ENCODE peak calls at places on chromosomes 6 and 20, in ten cellular contexts. T is psoas muscle, I is Peyer's patch, R is spleen, K is brain microvascular endothelial cell, G is pancreas, W is neural progenitor cell, V is heart right ventricle, J is breast epithelium, O is cardiac muscle cell. N is an unnamed sample.

GRCh38 chr6:4516206-4516605 is 260.0 kb upstream of the CDYL start:
- DNase-seq in V (no peak), T (no peak), G (no peak), I (no peak), W (no peak), O (peak), K (no peak), R (no peak), J (no peak), N (no peak)

GRCh38 chr6:82331031-82331773 is 32.4 kb upstream of the TPBG start:
- DNase-seq in K (no peak), G (no peak), J (no peak), W (peak), R (no peak), T (no peak), I (no peak), O (peak), V (no peak), N (peak)

GRCh38 chr6:71205336-71205956 is 83.2 kb upstream of the OGFRL1 start:
- DNase-seq in J (no peak), V (no peak), K (peak), T (no peak), G (no peak), O (peak), I (no peak), W (no peak), R (no peak), N (no peak)

GRCh38 chr6:149651056-149651455 is 2.5 kb upstream of the KATNA1 start:
- DNase-seq in R (no peak), J (no peak), W (no peak), G (no peak), I (no peak), T (no peak), O (no peak), K (no peak), V (no peak), N (no peak)

GRCh38 chr6:33313105-33313708 is 671 bp downstream of the TAPBP start:
- DNase-seq in O (peak), T (peak), K (peak), W (peak), V (peak), R (peak), G (peak), J (no peak), I (peak), N (no peak)

GRCh38 chr6:168666751-168667427 is 225.9 kb downstream of the SMOC2 start:
- DNase-seq in J (no peak), W (no peak), K (no peak), O (no peak), G (no peak), T (no peak), I (no peak), R (no peak), V (no peak), N (peak)

GRCh38 chr20:9021699-9022098 is 47.2 kb upstream of the PLCB4 start:
- DNase-seq in I (no peak), R (no peak), V (no peak), J (no peak), W (no peak), K (no peak), O (peak), G (no peak), T (no peak), N (no peak)

GRCh38 chr6:17116090-17116387 is 14.2 kb downstream of the STMND1 start:
- DNase-seq in W (no peak), R (no peak), G (no peak), O (no peak), K (no peak), J (no peak), I (no peak), T (no peak), V (no peak), N (no peak)

GRCh38 chr6:99458319-99458718 is 33.2 kb upstream of the PNISR start:
- DNase-seq in T (no peak), K (peak), J (no peak), W (peak), I (no peak), R (no peak), G (no peak), O (peak), V (no peak), N (no peak)

GRCh38 chr6:139114741-139115140 is 20.1 kb upstream of the HECA start:
- DNase-seq in T (no peak), G (no peak), I (no peak), W (no peak), R (no peak), K (no peak), O (no peak), V (no peak), J (no peak), N (no peak)

GRCh38 chr6:16523550-16524379 is 237.5 kb downstream of the ATXN1 start:
- DNase-seq in G (no peak), O (peak), V (no peak), R (no peak), W (no peak), K (peak), I (no peak), J (no peak), T (no peak), N (no peak)

GRCh38 chr6:41306187-41306854 is 19.8 kb upstream of the TREM1 start:
- DNase-seq in V (no peak), T (no peak), W (peak), K (peak), G (no peak), I (peak), O (peak), R (no peak), J (no peak), N (peak)

GRCh38 chr6:161947371-161947770 is 673.5 kb upstream of the AGPAT4 start:
- DNase-seq in J (no peak), K (no peak), G (no peak), W (no peak), I (no peak), V (no peak), T (no peak), O (no peak), R (no peak), N (no peak)

GRCh38 chr6:11043552-11043960 is 549 bp downstream of the ELOVL2 start:
- DNase-seq in V (no peak), J (no peak), G (no peak), T (no peak), R (peak), K (no peak), I (no peak), O (no peak), W (no peak), N (no peak)

DNA sequence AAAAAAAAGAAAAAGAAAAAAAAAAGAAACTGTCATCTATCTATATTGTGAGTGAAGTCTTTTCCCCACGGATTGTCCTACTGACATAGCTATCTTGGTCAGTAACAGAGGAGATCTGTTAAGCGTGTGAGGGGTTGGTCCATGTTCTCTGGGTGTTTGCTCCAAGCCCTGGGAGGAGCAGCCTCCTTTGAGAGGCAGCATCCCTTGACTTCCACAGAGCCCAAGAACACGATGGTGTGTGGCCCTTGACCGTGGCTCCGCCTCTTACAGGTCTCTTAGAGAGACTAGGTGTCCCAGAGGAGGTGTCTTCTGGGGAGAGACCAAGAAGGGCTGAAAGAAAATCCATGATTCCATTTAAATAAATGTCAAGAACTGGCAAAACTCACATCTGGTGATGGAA is 60.1 kb upstream of the GTSF1L start:
- DNase-seq in K (no peak), W (no peak), O (no peak), T (no peak), J (no peak), G (no peak), V (no peak), R (no peak), I (no peak), N (no peak)
- H3K27ac ChIP-seq in K (no peak), W (no peak), O (no peak), T (no peak), J (no peak), G (no peak), V (no peak), R (no peak), I (no peak), N (no peak)

GRCh38 chr6:30717129-30717844 is at the start of gene MDC1:
- DNase-seq in O (peak), I (peak), V (peak), J (peak), R (peak), K (peak), W (peak), G (peak), T (peak), N (peak)
- TF ChIP-seq CTCF in O (peak), I (peak), V (peak), J (peak), R (peak), K (peak), W (peak), G (no peak), T (peak), N (no peak)

GRCh38 chr6:69790629-69791028 is 6.2 kb downstream of the LMBRD1 start:
- DNase-seq in G (no peak), K (no peak), T (no peak), V (no peak), R (no peak), J (no peak), I (no peak), O (no peak), W (no peak), N (no peak)
- H3K27ac ChIP-seq in G (no peak), K (no peak), T (peak), V (peak), R (no peak), J (peak), I (no peak), O (no peak), W (no peak), N (no peak)

DNA sequence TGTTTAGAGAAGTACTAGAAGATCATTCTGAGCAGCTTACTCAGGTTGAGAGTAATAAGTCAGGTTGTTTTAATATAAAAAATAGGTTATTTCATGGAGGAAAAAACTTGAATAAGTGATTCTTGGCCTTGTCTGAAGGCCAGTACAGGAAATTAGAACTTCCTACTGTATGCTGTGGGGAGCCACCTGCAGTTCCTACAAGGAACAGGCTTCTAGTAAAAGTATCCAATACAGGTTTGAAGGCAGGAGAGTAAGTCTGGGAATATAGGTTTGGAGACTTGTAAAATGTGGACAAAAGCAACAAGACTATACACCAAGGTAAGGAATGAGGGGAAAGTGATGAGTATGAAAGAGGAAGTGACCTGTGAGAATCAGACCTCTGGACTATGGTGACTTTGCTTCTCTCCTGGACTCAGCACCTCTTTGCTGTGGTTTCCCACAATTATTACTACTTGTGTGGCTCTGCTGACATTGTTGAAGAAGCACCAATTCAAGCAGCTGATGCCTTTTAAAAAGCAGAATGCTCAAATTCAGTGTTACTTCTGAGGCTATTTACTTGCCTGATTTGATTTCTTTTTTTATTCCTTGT is 278.6 kb downstream of the TBC1D7 start:
- DNase-seq in T (no peak), K (no peak), G (no peak), J (no peak), V (no peak), O (no peak), R (no peak), I (no peak), W (no peak), N (no peak)
- TF ChIP-seq CTCF in T (no peak), K (no peak), G (no peak), J (no peak), V (peak), O (no peak), R (no peak), I (no peak), W (no peak), N (no peak)

GRCh38 chr6:35063701-35064507 is 77.2 kb downstream of the TCP11 start:
- DNase-seq in I (no peak), O (peak), T (peak), W (no peak), K (no peak), R (peak), G (no peak), V (no peak), J (no peak), N (no peak)
- H3K27ac ChIP-seq in I (peak), O (peak), T (no peak), W (no peak), K (no peak), R (no peak), G (no peak), V (peak), J (no peak), N (peak)

DNA sequence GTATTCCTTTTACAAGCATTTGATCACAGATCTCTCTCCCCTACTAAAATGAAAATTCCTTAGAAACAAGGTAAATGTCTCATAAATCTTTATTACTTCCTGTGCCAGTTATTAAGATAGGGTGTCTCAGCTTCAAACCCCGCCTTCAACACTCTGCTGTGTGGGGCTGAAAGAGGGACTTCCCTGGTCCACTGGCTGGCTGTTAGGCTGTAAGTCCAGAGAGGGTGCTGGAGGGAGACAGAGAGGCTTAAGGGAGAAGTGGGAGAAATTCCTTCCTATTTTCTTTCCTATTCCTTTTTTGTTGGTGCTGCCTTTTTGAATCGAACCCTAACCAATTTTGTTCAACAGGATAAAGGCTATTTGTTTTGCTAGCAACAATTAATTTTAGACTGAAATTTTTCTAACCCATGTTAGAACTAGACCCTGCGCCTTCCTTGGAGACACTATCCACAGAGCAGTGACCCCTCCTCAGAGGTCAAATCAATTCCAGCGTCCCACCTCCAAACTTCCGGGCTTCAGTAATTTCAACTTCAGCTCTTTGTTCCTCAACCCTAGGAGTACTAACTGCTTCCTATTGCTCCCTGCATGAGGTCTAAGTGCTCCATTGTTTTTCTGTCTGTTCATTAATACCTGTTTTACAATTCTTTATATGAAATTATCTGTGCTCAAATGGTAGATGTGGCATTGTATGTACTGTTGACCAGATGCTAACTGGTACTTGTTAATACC is 207.5 kb upstream of the OPRM1 start:
- DNase-seq in W (peak), V (no peak), I (no peak), G (no peak), J (no peak), O (no peak), R (no peak), T (no peak), K (no peak), N (no peak)
- TF ChIP-seq CTCF in W (no peak), V (no peak), I (no peak), G (no peak), J (no peak), O (no peak), R (no peak), T (no peak), K (no peak), N (no peak)

DNA sequence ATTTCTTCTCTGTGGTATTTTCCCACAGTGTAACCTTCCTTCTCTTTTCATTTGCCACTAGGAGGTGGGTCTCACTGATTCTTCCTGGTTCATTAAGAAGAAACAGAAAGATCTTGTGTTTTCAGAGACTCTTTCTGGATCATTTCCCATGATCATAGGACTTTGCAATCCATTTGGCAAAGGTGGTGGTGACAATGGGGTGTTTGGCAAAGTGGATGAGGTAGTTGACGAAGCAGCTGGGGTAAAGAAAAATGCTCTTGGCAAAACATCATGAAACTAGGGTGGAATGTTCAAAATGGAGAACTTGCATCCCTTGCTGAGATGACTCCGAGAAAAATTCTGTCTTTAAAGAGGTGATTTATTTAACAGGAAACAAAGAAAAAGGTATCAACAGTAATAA is 50.6 kb downstream of the TRAF3IP2 start:
- DNase-seq in T (no peak), K (no peak), R (no peak), O (peak), V (no peak), G (no peak), J (no peak), I (no peak), W (no peak), N (no peak)
- H3K27ac ChIP-seq in T (peak), K (no peak), R (no peak), O (no peak), V (peak), G (no peak), J (peak), I (peak), W (no peak), N (no peak)

GRCh38 chr6:159959976-159960384 is 8.9 kb upstream of the IGF2R start:
- DNase-seq in K (no peak), R (no peak), G (no peak), O (peak), W (no peak), T (no peak), J (no peak), I (no peak), V (no peak), N (no peak)

GRCh38 chr6:159959165-159959975 is 9.5 kb upstream of the IGF2R start:
- DNase-seq in I (no peak), K (no peak), R (peak), G (no peak), O (no peak), V (no peak), W (no peak), T (no peak), J (no peak), N (no peak)

GRCh38 chr6:159966339-159966738 is 2.5 kb upstream of the IGF2R start:
- DNase-seq in W (no peak), G (no peak), K (no peak), J (no peak), V (no peak), I (no peak), R (no peak), O (peak), T (no peak), N (no peak)

GRCh38 chr6:159960485-159960884 is 8.4 kb upstream of the IGF2R start:
- DNase-seq in O (no peak), R (no peak), W (no peak), I (no peak), K (no peak), J (no peak), T (no peak), G (no peak), V (no peak), N (no peak)

GRCh38 chr6:159961523-159961922 is 7.4 kb upstream of the IGF2R start:
- DNase-seq in I (no peak), V (no peak), W (no peak), T (no peak), K (no peak), J (no peak), G (no peak), R (no peak), O (no peak), N (no peak)
- TF ChIP-seq CTCF in I (no peak), V (no peak), W (no peak), T (no peak), K (no peak), J (no peak), G (no peak), R (no peak), O (no peak), N (no peak)

GRCh38 chr6:164378330-164378729 is 931.1 kb downstream of the C6orf118 start:
- DNase-seq in I (no peak), K (no peak), V (no peak), O (no peak), W (no peak), G (no peak), T (no peak), R (no peak), J (no peak), N (no peak)
- H3K27ac ChIP-seq in I (no peak), K (no peak), V (no peak), O (no peak), W (no peak), G (no peak), T (no peak), R (no peak), J (no peak), N (no peak)